ENCODE peak calls at places on chromosome 18, in five cellular contexts. D is lower leg skin, F is esophagus squamous epithelium, B is epithelial cell of esophagus, K is IMR-90. R is an unnamed sample.

GRCh38 chr18:31230495-31230894 is 67.8 kb upstream of the DSC1 start:
- DNase-seq in D (no peak), F (no peak), B (peak; percentile 95), K (peak; percentile 86), R (no peak)

GRCh38 chr18:7105268-7105667 is 12.3 kb downstream of the LAMA1 start:
- DNase-seq in D (no peak), F (no peak), B (no peak), K (no peak), R (no peak)

GRCh38 chr18:26548144-26549102 is at the start of gene KCTD1:
- DNase-seq in D (peak; percentile 90), F (peak; percentile 38), B (peak; percentile 85), K (peak; percentile 84), R (no peak)

GRCh38 chr18:23400918-23401317 is 52.2 kb upstream of the RIOK3 start:
- DNase-seq in D (no peak), F (no peak), B (no peak), K (no peak), R (no peak)

GRCh38 chr18:48777026-48777736 is 173.6 kb downstream of the SMAD7 start:
- DNase-seq in D (no peak), F (no peak), B (peak; percentile 50), K (peak; percentile 20), R (no peak)

GRCh38 chr18:64712035-64712434 is 563.1 kb upstream of the LINC00305 start:
- DNase-seq in D (no peak), F (no peak), B (no peak), K (no peak), R (no peak)

GRCh38 chr18:6728318-6728717 is 1.2 kb upstream of the ARHGAP28 start:
- DNase-seq in D (no peak), F (no peak), B (no peak), K (no peak), R (no peak)

GRCh38 chr18:46740046-46740445 is 16.8 kb downstream of the ST8SIA5 start:
- DNase-seq in D (no peak), F (no peak), B (no peak), K (no peak), R (no peak)

GRCh38 chr18:48546411-48546810 is 7.6 kb downstream of the CTIF start:
- DNase-seq in D (peak; percentile 23), F (no peak), B (peak; percentile 65), K (peak; percentile 81), R (no peak)

GRCh38 chr18:364221-364620 is 96.4 kb upstream of the THOC1 start:
- DNase-seq in D (no peak), F (no peak), B (no peak), K (no peak), R (no peak)

GRCh38 chr18:76518543-76519155 is 23.6 kb upstream of the ZNF516 start:
- DNase-seq in D (peak; percentile 91), F (no peak), B (peak; percentile 33), K (peak; percentile 31), R (no peak)

GRCh38 chr18:7822435-7823425 is 255.6 kb downstream of the PTPRM start:
- DNase-seq in D (no peak), F (no peak), B (no peak), K (no peak), R (no peak)

GRCh38 chr18:75200644-75201272 is 8.2 kb downstream of the PTGR3 start:
- DNase-seq in D (no peak), F (no peak), B (no peak), K (no peak), R (no peak)

GRCh38 chr18:32280188-32280783 is 90.4 kb downstream of the MEP1B start:
- DNase-seq in D (no peak), F (no peak), B (no peak), K (no peak), R (no peak)

GRCh38 chr18:22778996-22779395 is 154.1 kb upstream of the RBBP8 start:
- DNase-seq in D (no peak), F (no peak), B (no peak), K (no peak), R (no peak)

GRCh38 chr18:73462092-73462491 is 594.3 kb upstream of the NETO1 start:
- DNase-seq in D (no peak), F (no peak), B (peak; percentile 19), K (peak; percentile 92), R (no peak)

GRCh38 chr18:36186461-36187137 is 698 bp upstream of the MOCOS start:
- DNase-seq in D (peak; percentile 86), F (no peak), B (peak; percentile 24), K (no peak), R (no peak)

GRCh38 chr18:1648715-1649114 is 744.0 kb downstream of the ADCYAP1 start:
- DNase-seq in D (no peak), F (no peak), B (no peak), K (no peak), R (no peak)

GRCh38 chr18:48133675-48134251 is 203.3 kb upstream of the SMAD2 start:
- DNase-seq in D (peak; percentile 79), F (no peak), B (peak; percentile 88), K (no peak), R (no peak)

GRCh38 chr18:75130591-75131274 is 78.2 kb downstream of the PTGR3 start:
- DNase-seq in D (no peak), F (no peak), B (no peak), K (peak; percentile 12), R (no peak)

GRCh38 chr18:9708882-9709877 is 1.1 kb downstream of the RAB31 start:
- DNase-seq in D (peak; percentile 86), F (no peak), B (no peak), K (no peak), R (no peak)

GRCh38 chr18:11175266-11175947 is 26.0 kb upstream of the PIEZO2 start:
- DNase-seq in D (no peak), F (no peak), B (no peak), K (peak; percentile 85), R (no peak)

GRCh38 chr18:75374466-75374865 is 53.0 kb downstream of the SMIM21 start:
- DNase-seq in D (no peak), F (no peak), B (no peak), K (no peak), R (no peak)

DNA sequence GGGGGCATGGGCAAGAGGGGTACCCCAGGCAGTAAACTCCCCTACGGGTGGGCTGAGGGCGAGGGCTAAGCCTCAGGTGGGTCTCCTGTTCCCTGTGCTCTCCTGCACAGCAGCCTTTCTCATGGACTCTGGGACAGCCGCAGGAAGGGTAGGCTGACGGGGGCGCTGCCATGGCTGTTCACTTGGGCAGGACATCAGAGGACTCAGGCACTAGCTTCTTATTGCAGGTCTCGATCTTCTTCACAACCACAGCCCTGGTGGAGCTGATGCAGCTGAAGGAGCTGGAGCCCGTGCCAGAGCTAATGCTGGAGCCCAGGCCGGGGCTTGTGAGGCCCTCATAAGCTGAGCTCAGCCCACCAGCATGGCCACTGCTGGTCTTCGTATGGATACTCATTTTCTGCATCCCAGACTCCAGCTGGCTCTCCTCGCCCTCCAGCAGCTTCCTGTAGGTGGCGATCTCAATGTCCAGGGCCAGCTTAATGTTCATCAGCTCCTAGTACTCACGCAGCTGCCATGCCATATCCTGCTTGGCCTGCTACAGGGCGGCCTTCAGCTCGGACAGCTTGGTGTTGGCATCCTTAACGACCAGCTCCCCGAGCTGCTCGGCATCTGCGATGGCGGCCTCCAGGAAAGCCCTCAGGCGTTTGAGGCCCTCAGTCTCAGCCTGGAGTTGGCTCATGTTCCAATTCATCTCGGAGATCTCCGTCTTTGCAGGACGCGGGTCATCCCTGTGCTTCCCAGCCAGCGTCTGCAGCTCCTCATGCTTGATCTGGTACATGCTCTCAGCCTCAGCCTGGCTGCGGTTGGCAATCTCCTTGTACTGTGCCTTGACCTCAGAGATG is 359.8 kb upstream of the SETBP1 start:
- DNase-seq in D (no peak), F (no peak), B (no peak), K (no peak), R (no peak)
- TF ChIP-seq CTCF in D (no peak), F (no peak), B (no peak), K (no peak), R (no peak)

DNA sequence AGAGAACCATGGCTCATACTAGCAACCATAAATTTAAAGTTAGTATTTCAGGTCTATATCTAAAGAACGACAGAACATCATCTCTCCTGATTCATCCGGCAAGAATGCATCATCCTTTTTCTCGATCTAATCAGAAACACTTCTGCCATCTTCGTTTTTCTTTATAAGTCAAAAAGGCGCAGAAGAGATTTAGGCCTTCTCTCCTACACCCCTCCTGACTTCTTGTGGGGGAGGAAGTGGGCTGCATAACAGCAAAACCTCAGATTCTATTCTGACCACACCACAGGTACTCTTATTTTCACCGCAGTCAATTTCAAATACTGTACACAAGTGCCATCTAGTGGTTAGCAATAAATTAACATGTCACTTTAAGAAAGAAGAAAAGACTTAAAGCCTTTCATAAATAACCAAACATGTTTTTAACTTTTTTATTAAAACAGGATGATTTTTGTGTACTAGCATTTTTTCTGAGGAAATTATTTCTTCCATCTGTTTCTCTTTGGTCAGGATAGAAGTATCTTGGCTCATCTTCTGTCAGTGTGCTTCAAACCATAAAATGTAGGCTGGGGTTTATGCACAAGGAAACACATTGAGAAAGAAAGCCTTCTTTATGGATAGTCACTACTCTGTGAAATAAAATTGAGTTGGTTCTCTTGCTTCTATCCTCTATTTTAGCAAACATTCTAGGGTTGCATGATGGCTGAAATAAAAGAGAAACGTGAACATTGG is 48.3 kb upstream of the PIK3C3 start:
- DNase-seq in D (no peak), F (no peak), B (peak; percentile 68), K (peak; percentile 69), R (no peak)
- TF ChIP-seq CTCF in D (no peak), F (peak; percentile 43), B (peak; percentile 39), K (peak; percentile 63), R (peak; percentile 29)

GRCh38 chr18:13437801-13438506 is 219.4 kb downstream of the LDLRAD4 start:
- DNase-seq in D (no peak), F (no peak), B (no peak), K (no peak), R (no peak)
- TF ChIP-seq CTCF in D (no peak), F (no peak), B (no peak), K (no peak), R (no peak)

GRCh38 chr18:62324917-62325805 is at the start of gene TNFRSF11A:
- DNase-seq in D (no peak), F (no peak), B (peak; percentile 60), K (no peak), R (no peak)
- TF ChIP-seq CTCF in D (no peak), F (peak; percentile 32), B (peak; percentile 10), K (no peak), R (no peak)

GRCh38 chr18:4119813-4120212 is 335.3 kb downstream of the DLGAP1 start:
- DNase-seq in D (no peak), F (no peak), B (no peak), K (no peak), R (no peak)
- TF ChIP-seq CTCF in D (no peak), F (no peak), B (no peak), K (no peak), R (no peak)

GRCh38 chr18:25253779-25254178 is 98.2 kb downstream of the ZNF521 start:
- DNase-seq in D (no peak), F (no peak), B (no peak), K (no peak), R (no peak)
- TF ChIP-seq CTCF in D (no peak), F (no peak), B (no peak), K (no peak), R (no peak)

GRCh38 chr18:41763361-41763760 is 191.7 kb upstream of the PIK3C3 start:
- DNase-seq in D (no peak), F (no peak), B (no peak), K (no peak), R (no peak)

GRCh38 chr18:41771971-41772370 is 183.1 kb upstream of the PIK3C3 start:
- DNase-seq in D (no peak), F (no peak), B (peak; percentile 42), K (peak; percentile 7), R (no peak)

GRCh38 chr18:41767960-41768359 is 187.1 kb upstream of the PIK3C3 start:
- DNase-seq in D (no peak), F (no peak), B (peak; percentile 82), K (peak; percentile 48), R (no peak)
- TF ChIP-seq CTCF in D (no peak), F (no peak), B (peak; percentile 60), K (peak; percentile 37), R (no peak)

R was measured in omental fat pad.